ENCODE peak calls at places on chromosomes 5 and 9, in nine cellular contexts. V is SW480, Y is left ventricle myocardium inferior, M is SHP77 treated with DMSO at 0.1 percent for 48 hours, T is midbrain, W is spleen, U is NCI-H1105 treated with DMSO at 0.1 percent for 48 hours, X is A549, J is AG10803. E is an unnamed sample.

GRCh38 chr9:33817327-33818166 is 587 bp downstream of the UBE2R2 start:
- DNase-seq in V (peak), Y (peak), M (no peak), T (peak), W (peak), U (peak), X (peak), J (peak), E (peak)

GRCh38 chr5:159605585-159605984 is 275.3 kb upstream of the IL12B start:
- DNase-seq in V (no peak), Y (peak), M (no peak), T (no peak), W (no peak), U (no peak), X (no peak), J (peak), E (no peak)

GRCh38 chr9:111222757-111223156 is 107.3 kb downstream of the OR2K2 start:
- DNase-seq in V (no peak), Y (no peak), M (no peak), T (no peak), W (no peak), U (no peak), X (no peak), J (no peak), E (no peak)

GRCh38 chr5:143445726-143446125 is 42.2 kb upstream of the NR3C1 start:
- DNase-seq in V (no peak), Y (no peak), M (no peak), T (no peak), W (no peak), U (no peak), X (no peak), J (peak), E (no peak)

GRCh38 chr5:179612577-179613459 is 10.7 kb downstream of the HNRNPH1 start:
- DNase-seq in V (no peak), Y (no peak), M (no peak), T (no peak), W (peak), U (no peak), X (no peak), J (no peak), E (no peak)

GRCh38 chr5:111618644-111619271 is 106.4 kb upstream of the STARD4 start:
- DNase-seq in V (no peak), Y (no peak), M (no peak), T (no peak), W (no peak), U (no peak), X (no peak), J (no peak), E (no peak)

GRCh38 chr5:103896593-103896992 is 334.0 kb upstream of the NUDT12 start:
- DNase-seq in V (no peak), Y (no peak), M (no peak), T (no peak), W (no peak), U (no peak), X (no peak), J (no peak), E (no peak)

GRCh38 chr5:149671544-149671943 is 58.6 kb upstream of the PPARGC1B start:
- DNase-seq in V (no peak), Y (no peak), M (peak), T (no peak), W (no peak), U (no peak), X (no peak), J (no peak), E (no peak)

GRCh38 chr5:52989781-52990530 is 804 bp downstream of the ITGA2 start:
- DNase-seq in V (peak), Y (peak), M (no peak), T (peak), W (peak), U (peak), X (peak), J (peak), E (no peak)

GRCh38 chr9:4182831-4183230 is 117.0 kb downstream of the GLIS3 start:
- DNase-seq in V (no peak), Y (no peak), M (no peak), T (no peak), W (no peak), U (no peak), X (no peak), J (peak), E (no peak)

GRCh38 chr9:111516061-111516465 is 8.9 kb upstream of the ZNF483 start:
- DNase-seq in V (no peak), Y (no peak), M (no peak), T (no peak), W (no peak), U (no peak), X (no peak), J (no peak), E (no peak)

GRCh38 chr5:86175224-86175623 is 442.5 kb upstream of the COX7C start:
- DNase-seq in V (no peak), Y (no peak), M (no peak), T (no peak), W (no peak), U (no peak), X (no peak), J (no peak), E (no peak)

GRCh38 chr5:178242416-178242815 is 9.8 kb upstream of the PHYKPL start:
- DNase-seq in V (no peak), Y (peak), M (no peak), T (no peak), W (no peak), U (no peak), X (no peak), J (no peak), E (no peak)

GRCh38 chr9:116843863-116844620 is 156.9 kb downstream of the TRIM32 start:
- DNase-seq in V (no peak), Y (no peak), M (no peak), T (peak), W (no peak), U (no peak), X (no peak), J (no peak), E (no peak)

GRCh38 chr5:124124711-124125229 is 612.8 kb downstream of the CSNK1G3 start:
- DNase-seq in V (no peak), Y (no peak), M (no peak), T (no peak), W (no peak), U (no peak), X (no peak), J (no peak), E (no peak)